ENCODE peak calls at places on chromosomes 6 and 20, in five cellular contexts. One of them, this sample, is unnamed. For H3K27me3, the result is how much of the 10 kb centered on the place peaks cover.

GRCh38 chr6:24991748-24992467 is 56.1 kb upstream of the RIPOR2 start:
- DNase-seq in heart left ventricle: peak
- DNase-seq in GM23338: peak
- DNase-seq in GM23248: peak
- DNase-seq in HL-60: peak
- DNase-seq in this sample: peak

GRCh38 chr20:39605908-39606307 is 643.8 kb downstream of the DHX35 start:
- DNase-seq in heart left ventricle: no peak
- DNase-seq in GM23338: no peak
- DNase-seq in GM23248: peak
- DNase-seq in HL-60: no peak
- DNase-seq in this sample: no peak

GRCh38 chr20:19609642-19610223 is 148.3 kb upstream of the RIN2 start:
- DNase-seq in heart left ventricle: no peak
- DNase-seq in GM23338: no peak
- DNase-seq in GM23248: no peak
- DNase-seq in HL-60: no peak
- DNase-seq in this sample: no peak

GRCh38 chr20:3413393-3413889 is 6.0 kb upstream of the DNAAF9 start:
- DNase-seq in heart left ventricle: no peak
- DNase-seq in GM23338: no peak
- DNase-seq in GM23248: no peak
- DNase-seq in HL-60: no peak
- DNase-seq in this sample: no peak

GRCh38 chr6:157106487-157106886 is 216.8 kb downstream of the TMEM242 start:
- DNase-seq in heart left ventricle: no peak
- DNase-seq in GM23338: no peak
- DNase-seq in GM23248: peak
- DNase-seq in HL-60: no peak
- DNase-seq in this sample: no peak

GRCh38 chr6:55886185-55886836 is 10.9 kb upstream of the BMP5 start:
- DNase-seq in heart left ventricle: no peak
- DNase-seq in GM23338: peak
- DNase-seq in GM23248: peak
- DNase-seq in HL-60: no peak
- DNase-seq in this sample: no peak

GRCh38 chr6:121666809-121667208 is 231.4 kb downstream of the GJA1 start:
- DNase-seq in heart left ventricle: no peak
- DNase-seq in GM23338: no peak
- DNase-seq in GM23248: peak
- DNase-seq in HL-60: no peak
- DNase-seq in this sample: no peak

GRCh38 chr6:124197148-124197547 is 393.5 kb downstream of the NKAIN2 start:
- DNase-seq in heart left ventricle: no peak
- DNase-seq in GM23338: peak
- DNase-seq in GM23248: no peak
- DNase-seq in HL-60: no peak
- DNase-seq in this sample: no peak

GRCh38 chr20:50886184-50886790 is 45.0 kb downstream of the ADNP start:
- DNase-seq in heart left ventricle: no peak
- DNase-seq in GM23338: no peak
- DNase-seq in GM23248: no peak
- DNase-seq in HL-60: no peak
- DNase-seq in this sample: no peak

GRCh38 chr20:44579313-44580090 is 2.9 kb upstream of the PKIG start:
- DNase-seq in heart left ventricle: no peak
- DNase-seq in GM23338: no peak
- DNase-seq in GM23248: peak
- DNase-seq in HL-60: no peak
- DNase-seq in this sample: no peak

GRCh38 chr6:17186925-17187324 is 85.1 kb downstream of the STMND1 start:
- DNase-seq in heart left ventricle: no peak
- DNase-seq in GM23338: no peak
- DNase-seq in GM23248: no peak
- DNase-seq in HL-60: no peak
- DNase-seq in this sample: no peak

GRCh38 chr6:94510877-94511276 is 1066.5 kb upstream of the MANEA start:
- DNase-seq in heart left ventricle: no peak
- DNase-seq in GM23338: no peak
- DNase-seq in GM23248: no peak
- DNase-seq in HL-60: no peak
- DNase-seq in this sample: no peak

GRCh38 chr6:87197547-87197946 is 42.2 kb downstream of the ZNF292 start:
- DNase-seq in heart left ventricle: no peak
- DNase-seq in GM23338: no peak
- DNase-seq in GM23248: no peak
- DNase-seq in HL-60: no peak
- DNase-seq in this sample: no peak

GRCh38 chr6:142756215-142756630 is 188.8 kb downstream of the HIVEP2 start:
- DNase-seq in heart left ventricle: no peak
- DNase-seq in GM23338: peak
- DNase-seq in GM23248: peak
- DNase-seq in HL-60: no peak
- DNase-seq in this sample: no peak

GRCh38 chr6:132357120-132357519 is 44.2 kb downstream of the MOXD1 start:
- DNase-seq in heart left ventricle: no peak
- DNase-seq in GM23338: no peak
- DNase-seq in GM23248: peak
- DNase-seq in HL-60: no peak
- DNase-seq in this sample: no peak

GRCh38 chr20:43731469-43731868 is 4.7 kb upstream of the GTSF1L start:
- DNase-seq in heart left ventricle: no peak
- DNase-seq in GM23338: no peak
- DNase-seq in GM23248: peak
- DNase-seq in HL-60: no peak
- DNase-seq in this sample: no peak

GRCh38 chr6:154901856-154902552 is 93.1 kb upstream of the TIAM2 start:
- DNase-seq in heart left ventricle: no peak
- DNase-seq in GM23338: no peak
- DNase-seq in GM23248: no peak
- DNase-seq in HL-60: no peak
- DNase-seq in this sample: no peak

GRCh38 chr6:109240370-109241084 is 141.7 kb downstream of the CD164 start:
- DNase-seq in heart left ventricle: no peak
- DNase-seq in GM23338: no peak
- DNase-seq in GM23248: peak
- DNase-seq in HL-60: peak
- DNase-seq in this sample: no peak

GRCh38 chr20:38730167-38730988 is 6.1 kb downstream of the SLC32A1 start:
- DNase-seq in heart left ventricle: no peak
- DNase-seq in GM23338: peak
- DNase-seq in GM23248: no peak
- DNase-seq in HL-60: no peak
- DNase-seq in this sample: no peak

GRCh38 chr20:23540624-23541023 is 27.7 kb downstream of the CST9L start:
- DNase-seq in heart left ventricle: no peak
- DNase-seq in GM23338: no peak
- DNase-seq in GM23248: no peak
- DNase-seq in HL-60: no peak
- DNase-seq in this sample: no peak

DNA sequence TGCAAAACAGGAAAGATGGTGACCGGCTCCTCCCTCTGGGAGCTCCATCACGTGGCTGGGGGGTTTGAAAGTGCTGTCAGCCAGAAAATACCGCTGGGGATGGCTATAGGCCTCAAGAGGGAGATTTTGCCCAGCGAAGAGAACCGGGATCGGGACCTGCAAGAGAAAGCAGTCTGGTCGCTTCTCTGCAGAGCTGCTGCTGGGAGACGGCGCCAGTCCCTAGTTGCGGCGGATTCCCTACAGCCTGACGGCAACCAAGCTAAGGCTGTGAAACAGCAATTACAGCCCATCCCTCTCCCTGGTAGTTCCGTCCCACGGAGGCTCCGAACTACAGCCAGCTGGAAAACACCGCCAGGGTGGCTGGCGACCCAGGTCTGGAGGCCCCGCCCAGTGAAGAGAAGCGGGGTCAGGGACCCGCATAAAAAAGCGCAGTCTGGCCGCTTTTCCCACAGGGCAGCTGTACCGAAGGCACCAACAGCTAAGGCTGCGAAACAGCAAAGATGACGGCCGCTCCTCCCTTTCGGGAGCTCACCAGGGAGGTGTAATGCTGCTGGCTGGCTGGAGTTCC is 238.1 kb upstream of the IRAK1BP1 start:
- DNase-seq in heart left ventricle: no peak
- DNase-seq in GM23338: peak
- DNase-seq in GM23248: peak
- DNase-seq in HL-60: no peak
- DNase-seq in this sample: no peak
- H3K4me3 ChIP-seq in heart left ventricle: peak
- H3K4me3 ChIP-seq in GM23338: peak
- H3K4me3 ChIP-seq in GM23248: peak
- H3K4me3 ChIP-seq in HL-60: no peak
- H3K4me3 ChIP-seq in this sample: peak

DNA sequence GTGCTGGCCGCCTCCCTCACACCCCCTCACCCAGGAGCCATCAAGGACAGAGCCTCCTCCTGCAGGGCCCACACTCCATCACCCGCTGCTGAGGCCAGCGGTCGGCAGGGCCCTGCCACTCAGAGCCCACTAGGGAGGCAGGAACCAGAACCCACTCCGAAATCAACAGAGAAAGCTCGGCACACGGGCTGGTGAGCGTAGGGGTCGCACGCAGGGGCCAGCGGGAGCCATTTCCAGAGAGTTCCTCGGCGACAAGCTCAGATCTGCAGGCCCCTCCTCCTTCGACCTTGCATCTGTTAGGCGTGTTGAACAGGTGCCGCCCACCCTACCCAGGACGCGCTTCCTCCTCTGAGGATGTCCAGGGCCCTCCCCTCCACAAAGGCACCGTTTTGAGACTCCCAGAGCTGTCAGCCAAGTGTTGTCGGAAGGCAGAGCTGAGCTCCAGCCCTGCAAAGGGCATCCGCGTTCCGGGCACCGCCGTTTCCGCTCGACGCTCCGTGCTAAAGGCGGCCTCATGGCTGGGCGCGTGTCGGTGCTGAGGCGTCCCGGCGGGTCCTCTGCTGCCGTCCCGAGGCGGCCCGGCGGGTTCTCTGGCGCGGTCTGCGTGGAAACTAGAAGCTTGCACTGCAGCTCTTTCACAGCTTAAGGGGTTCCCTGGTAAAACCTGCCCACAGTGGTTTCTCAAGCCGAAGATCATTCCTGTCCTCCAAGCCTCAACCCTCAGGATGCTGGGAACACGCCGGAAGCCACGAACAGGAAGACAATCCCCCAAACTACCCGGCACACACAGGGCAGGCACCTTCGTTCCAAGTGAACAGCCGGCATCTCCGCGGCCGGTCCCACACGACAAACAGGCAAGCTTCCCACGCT is 6.8 kb downstream of the KCNQ2 start:
- DNase-seq in heart left ventricle: no peak
- DNase-seq in GM23338: no peak
- DNase-seq in GM23248: no peak
- DNase-seq in HL-60: no peak
- DNase-seq in this sample: no peak
- H3K27me3 ChIP-seq in heart left ventricle: under half
- H3K27me3 ChIP-seq in GM23338: under half
- H3K27me3 ChIP-seq in GM23248: half or more
- H3K27me3 ChIP-seq in HL-60: under half
- H3K27me3 ChIP-seq in this sample: under half

GRCh38 chr6:51719297-51719696 is 368.1 kb downstream of the PKHD1 start:
- DNase-seq in heart left ventricle: no peak
- DNase-seq in GM23338: no peak
- DNase-seq in GM23248: no peak
- DNase-seq in HL-60: no peak
- DNase-seq in this sample: no peak

GRCh38 chr6:51720327-51720726 is 367.1 kb downstream of the PKHD1 start:
- DNase-seq in heart left ventricle: no peak
- DNase-seq in GM23338: no peak
- DNase-seq in GM23248: no peak
- DNase-seq in HL-60: no peak
- DNase-seq in this sample: no peak

GRCh38 chr6:51725155-51725554 is 362.3 kb downstream of the PKHD1 start:
- DNase-seq in heart left ventricle: no peak
- DNase-seq in GM23338: no peak
- DNase-seq in GM23248: no peak
- DNase-seq in HL-60: no peak
- DNase-seq in this sample: no peak
- H3K4me3 ChIP-seq in heart left ventricle: no peak
- H3K4me3 ChIP-seq in GM23338: no peak
- H3K4me3 ChIP-seq in GM23248: no peak
- H3K4me3 ChIP-seq in HL-60: no peak
- H3K4me3 ChIP-seq in this sample: no peak

DNA sequence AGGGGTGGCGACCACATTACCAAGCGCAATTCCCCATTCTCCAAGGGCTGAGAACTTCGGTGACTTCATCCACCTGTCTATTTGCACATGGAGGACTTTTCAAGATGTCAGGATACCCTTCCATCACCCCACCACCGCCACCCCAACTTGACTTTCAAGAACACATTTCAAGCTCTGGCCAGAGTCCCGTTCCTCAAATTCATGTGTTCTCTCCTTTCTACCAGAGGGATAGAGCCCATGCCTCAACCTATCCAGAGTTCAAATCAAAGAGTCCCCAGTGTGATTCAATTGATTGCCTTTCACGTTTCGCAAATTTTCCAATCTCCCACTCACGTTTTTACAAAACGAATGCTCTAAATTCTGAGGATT is 4.4 kb downstream of the TCF21 start:
- DNase-seq in heart left ventricle: no peak
- DNase-seq in GM23338: no peak
- DNase-seq in GM23248: no peak
- DNase-seq in HL-60: no peak
- DNase-seq in this sample: no peak
- H3K27me3 ChIP-seq in heart left ventricle: half or more
- H3K27me3 ChIP-seq in GM23338: half or more
- H3K27me3 ChIP-seq in GM23248: half or more
- H3K27me3 ChIP-seq in HL-60: half or more
- H3K27me3 ChIP-seq in this sample: under half

GRCh38 chr6:106199998-106200397 is 113.9 kb downstream of the PRDM1 start:
- DNase-seq in heart left ventricle: no peak
- DNase-seq in GM23338: no peak
- DNase-seq in GM23248: peak
- DNase-seq in HL-60: no peak
- DNase-seq in this sample: no peak

GRCh38 chr6:106197441-106197840 is 111.3 kb downstream of the PRDM1 start:
- DNase-seq in heart left ventricle: no peak
- DNase-seq in GM23338: no peak
- DNase-seq in GM23248: no peak
- DNase-seq in HL-60: peak
- DNase-seq in this sample: no peak

GRCh38 chr6:106199331-106199730 is 113.2 kb downstream of the PRDM1 start:
- DNase-seq in heart left ventricle: no peak
- DNase-seq in GM23338: no peak
- DNase-seq in GM23248: no peak
- DNase-seq in HL-60: no peak
- DNase-seq in this sample: no peak

GRCh38 chr6:106192824-106193223 is 106.7 kb downstream of the PRDM1 start:
- DNase-seq in heart left ventricle: no peak
- DNase-seq in GM23338: no peak
- DNase-seq in GM23248: peak
- DNase-seq in HL-60: no peak
- DNase-seq in this sample: no peak

GRCh38 chr6:106194949-106195919 is 109.1 kb downstream of the PRDM1 start:
- DNase-seq in heart left ventricle: no peak
- DNase-seq in GM23338: no peak
- DNase-seq in GM23248: peak
- DNase-seq in HL-60: no peak
- DNase-seq in this sample: no peak
- H3K4me3 ChIP-seq in heart left ventricle: no peak
- H3K4me3 ChIP-seq in GM23338: no peak
- H3K4me3 ChIP-seq in GM23248: no peak
- H3K4me3 ChIP-seq in HL-60: no peak
- H3K4me3 ChIP-seq in this sample: no peak